ENCODE peak calls at places on chromosomes 3 and 15, in seven cellular contexts. E, V, P, K, B, O and I are unnamed samples.

GRCh38 chr3:23644099-23644498 is 161.7 kb upstream of the UBE2E1 start:
- DNase-seq in E (no peak), V (no peak), P (no peak), K (no peak), B (no peak), O (no peak), I (no peak)

GRCh38 chr15:77004189-77004588 is 9.3 kb downstream of the PSTPIP1 start:
- DNase-seq in E (peak), V (no peak), P (no peak), K (peak), B (no peak), O (no peak), I (no peak)

GRCh38 chr3:165875644-165876043 is 38.4 kb upstream of the BCHE start:
- DNase-seq in E (no peak), V (no peak), P (no peak), K (no peak), B (no peak), O (no peak), I (no peak)

GRCh38 chr3:61894988-61895935 is 333.9 kb downstream of the PTPRG start:
- DNase-seq in E (peak), V (peak), P (peak), K (peak), B (no peak), O (peak), I (peak)

GRCh38 chr15:38547255-38547997 is 17.2 kb downstream of the RASGRP1 start:
- DNase-seq in E (no peak), V (peak), P (no peak), K (no peak), B (no peak), O (no peak), I (no peak)

GRCh38 chr15:64695571-64695992 is 79.8 kb downstream of the RBPMS2 start:
- DNase-seq in E (peak), V (no peak), P (no peak), K (no peak), B (no peak), O (no peak), I (no peak)

GRCh38 chr3:139533781-139534443 is 5.6 kb downstream of the RBP1 start:
- DNase-seq in E (peak), V (no peak), P (peak), K (no peak), B (no peak), O (no peak), I (no peak)

GRCh38 chr3:114884213-114884923 is 262.7 kb downstream of the ZBTB20 start:
- DNase-seq in E (no peak), V (no peak), P (no peak), K (no peak), B (no peak), O (no peak), I (no peak)

GRCh38 chr3:111768571-111769100 is 90.4 kb upstream of the PHLDB2 start:
- DNase-seq in E (no peak), V (peak), P (peak), K (no peak), B (peak), O (peak), I (peak)

GRCh38 chr3:147940400-147940799 is 531.2 kb downstream of the ZIC1 start:
- DNase-seq in E (no peak), V (no peak), P (no peak), K (no peak), B (no peak), O (no peak), I (no peak)

GRCh38 chr15:50181983-50182232 is at the start of gene SLC27A2:
- DNase-seq in E (no peak), V (no peak), P (no peak), K (no peak), B (no peak), O (no peak), I (no peak)

GRCh38 chr15:63583027-63583426 is 14.2 kb upstream of the FBXL22 start:
- DNase-seq in E (no peak), V (no peak), P (peak), K (no peak), B (peak), O (peak), I (no peak)

GRCh38 chr15:41878355-41878699 is 15.5 kb downstream of the SPTBN5 start:
- DNase-seq in E (no peak), V (no peak), P (no peak), K (no peak), B (no peak), O (no peak), I (no peak)

GRCh38 chr3:143657391-143657790 is 190.9 kb downstream of the SLC9A9 start:
- DNase-seq in E (no peak), V (no peak), P (no peak), K (no peak), B (no peak), O (no peak), I (no peak)

GRCh38 chr3:100040446-100040845 is 73.9 kb downstream of the FILIP1L start:
- DNase-seq in E (no peak), V (peak), P (no peak), K (no peak), B (no peak), O (no peak), I (no peak)

GRCh38 chr3:53671192-53672021 is 174.8 kb downstream of the CHDH start:
- DNase-seq in E (no peak), V (no peak), P (no peak), K (no peak), B (no peak), O (no peak), I (no peak)

GRCh38 chr3:169146112-169146665 is 517.3 kb downstream of the MECOM start:
- DNase-seq in E (peak), V (no peak), P (no peak), K (peak), B (no peak), O (peak), I (no peak)

GRCh38 chr15:27587810-27588209 is 511.3 kb downstream of the OCA2 start:
- DNase-seq in E (no peak), V (no peak), P (no peak), K (no peak), B (no peak), O (no peak), I (no peak)

GRCh38 chr3:128455786-128456748 is 10.6 kb downstream of the DNAJB8 start:
- DNase-seq in E (no peak), V (no peak), P (no peak), K (no peak), B (no peak), O (no peak), I (no peak)

GRCh38 chr3:45191424-45191823 is 34.7 kb downstream of the TMEM158 start:
- DNase-seq in E (no peak), V (no peak), P (no peak), K (no peak), B (no peak), O (no peak), I (no peak)